ENCODE peak calls at places on chromosomes 7 and 10, in six cellular contexts. L is psoas muscle, G is fibroblast of lung, Q is skeletal muscle cell, F is bronchial epithelial cell, R is astrocyte of the spinal cord. T is an unnamed sample.

GRCh38 chr7:10860516-10860915 is 113.2 kb upstream of the PHF14 start:
- DNase-seq in G (no peak), F (peak; percentile 64), Q (no peak), L (no peak), R (no peak), T (no peak)

GRCh38 chr7:3027005-3027404 is 16.7 kb downstream of the CARD11 start:
- DNase-seq in F (no peak), Q (no peak), L (no peak), R (no peak), G (no peak), T (no peak)

GRCh38 chr7:154953006-154953684 is 49.8 kb downstream of the PAXIP1 start:
- DNase-seq in F (peak; percentile 41), R (peak; percentile 27), L (peak; percentile 55), G (peak; percentile 8), Q (no peak), T (no peak)

GRCh38 chr7:39587393-39587792 is 21.2 kb downstream of the YAE1 start:
- DNase-seq in Q (no peak), G (peak; percentile 43), F (peak; percentile 72), R (no peak), L (no peak), T (no peak)

GRCh38 chr10:28733245-28733644 is 55.9 kb downstream of the BAMBI start:
- DNase-seq in L (no peak), Q (no peak), G (no peak), R (no peak), F (no peak), T (no peak)

GRCh38 chr10:102945989-102946388 is 27.9 kb downstream of the CNNM2 start:
- DNase-seq in Q (no peak), F (no peak), R (no peak), L (no peak), G (no peak), T (no peak)

GRCh38 chr10:58384095-58384494 is 1.1 kb upstream of the TFAM start:
- DNase-seq in R (peak; percentile 17), F (no peak), Q (no peak), L (no peak), G (peak; percentile 5), T (no peak)

GRCh38 chr10:67884842-67885680 is 605 bp downstream of the SIRT1 start:
- DNase-seq in G (peak; percentile 82), L (peak; percentile 83), Q (peak; percentile 41), F (peak; percentile 50), R (peak; percentile 81), T (no peak)

GRCh38 chr10:128047991-128048826 is 78.0 kb downstream of the MKI67 start:
- DNase-seq in Q (no peak), F (peak; percentile 90), L (no peak), G (peak; percentile 64), R (peak; percentile 28), T (no peak)

GRCh38 chr7:37287093-37287492 is 161.6 kb downstream of the ELMO1 start:
- DNase-seq in L (no peak), R (no peak), F (peak; percentile 5), Q (no peak), G (no peak), T (no peak)

GRCh38 chr7:23117841-23118240 is 12.3 kb downstream of the KLHL7 start:
- DNase-seq in R (no peak), G (peak; percentile 18), F (no peak), Q (no peak), L (no peak), T (no peak)

DNA sequence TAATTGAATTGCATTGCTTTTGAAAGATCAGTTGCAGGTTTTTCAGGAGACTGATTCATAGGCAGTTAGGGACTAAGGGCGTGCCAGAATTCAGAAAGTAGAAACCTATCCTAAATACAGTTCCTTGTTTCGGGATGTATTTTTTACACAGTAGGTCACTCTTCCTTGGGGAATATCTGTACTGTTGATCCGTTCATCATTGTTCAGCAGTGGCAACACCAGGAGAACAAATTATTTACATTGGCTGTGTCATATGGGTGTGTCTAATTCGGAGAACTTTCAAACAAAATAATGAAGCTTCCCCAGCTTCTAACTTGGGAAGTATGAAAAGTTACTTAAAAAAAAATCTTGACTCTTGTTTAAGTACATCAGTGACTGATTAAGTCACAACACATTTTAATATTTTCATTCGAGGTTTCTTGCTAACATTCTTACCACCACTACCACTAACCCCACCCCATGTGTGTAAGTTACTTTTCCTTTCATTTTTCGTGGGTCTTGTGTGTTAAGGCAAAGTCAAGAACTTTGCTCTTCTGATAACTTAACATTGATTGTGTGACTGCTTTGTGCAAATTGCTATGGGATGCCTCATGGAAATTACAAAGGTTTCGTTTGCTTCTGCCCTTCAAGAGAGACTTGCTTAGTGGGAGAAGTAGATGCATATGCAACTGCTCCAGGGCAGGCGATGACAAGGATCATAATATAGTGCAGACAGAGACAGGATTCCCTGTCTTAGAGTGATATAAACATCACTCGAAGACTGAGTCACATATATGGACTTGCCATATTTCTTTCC is 43.8 kb upstream of the RPA3 start:
- DNase-seq in Q (peak; percentile 81), R (peak; percentile 58), G (peak; percentile 32), F (peak; percentile 77), L (no peak), T (peak; percentile 38)
- H3K4me3 ChIP-seq in Q (peak overlapping the region; percentile 39), R (peak overlapping the region; percentile 39), G (peak overlapping the region; percentile 36), F (peak overlapping the region; percentile 30), L (peak overlapping the region; percentile 60), T (peak overlapping the region; percentile 53)

DNA sequence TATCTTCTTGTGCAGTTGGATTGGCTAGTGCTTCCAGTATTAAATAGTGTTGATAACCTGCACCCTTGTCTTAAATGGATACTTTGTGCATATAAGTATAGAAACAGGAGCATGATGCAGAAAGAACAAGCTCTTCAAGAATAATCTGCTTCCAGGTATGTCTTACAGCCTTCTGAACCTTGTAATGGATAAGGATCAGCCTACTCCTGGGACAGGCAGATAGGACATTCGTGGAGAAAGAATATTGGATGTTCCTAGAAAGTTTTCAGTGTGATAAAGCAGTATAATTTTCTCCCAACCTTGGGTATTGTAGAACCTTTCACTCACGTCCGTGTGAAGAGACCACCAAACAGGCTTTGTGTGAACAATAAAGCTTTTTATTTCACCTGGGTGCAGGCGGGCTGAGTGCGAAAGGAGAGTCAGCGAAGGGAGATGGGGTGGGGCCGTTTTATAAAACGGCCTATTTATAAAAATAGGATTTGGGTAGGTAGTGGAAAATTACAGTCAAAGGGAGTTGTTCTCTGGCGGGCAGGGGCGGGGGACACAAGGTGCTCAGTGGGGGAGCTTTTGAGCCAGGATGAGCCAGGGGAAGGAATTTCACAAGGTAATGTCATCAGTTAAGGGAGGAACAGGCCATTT is 27.2 kb downstream of the C1GALT1 start:
- DNase-seq in L (no peak), R (no peak), Q (no peak), F (no peak), G (no peak), T (no peak)
- H3K4me3 ChIP-seq in L (no peak overlapping the region), R (no peak overlapping the region), Q (no peak overlapping the region), F (no peak overlapping the region), G (no peak overlapping the region), T (no peak overlapping the region)

GRCh38 chr10:21500578-21500910 is 24.9 kb downstream of the SKIDA1 start:
- DNase-seq in F (no peak), L (no peak), R (no peak), Q (no peak), G (no peak), T (no peak)

GRCh38 chr10:21498977-21499376 is 26.5 kb downstream of the SKIDA1 start:
- DNase-seq in Q (no peak), G (no peak), R (no peak), L (no peak), F (no peak), T (no peak)

GRCh38 chr10:21499580-21499909 is 25.9 kb downstream of the SKIDA1 start:
- DNase-seq in R (no peak), G (no peak), L (no peak), Q (no peak), F (no peak), T (no peak)

GRCh38 chr10:21501109-21501508 is 24.4 kb downstream of the SKIDA1 start:
- DNase-seq in Q (no peak), G (no peak), R (no peak), F (no peak), L (no peak), T (no peak)

GRCh38 chr10:21499910-21500577 is 25.4 kb downstream of the SKIDA1 start:
- DNase-seq in F (no peak), R (no peak), L (peak; percentile 32), G (no peak), Q (no peak), T (no peak)
- H3K4me3 ChIP-seq in F (no peak overlapping the region), R (no peak overlapping the region), L (peak overlapping the region; percentile 60), G (no peak overlapping the region), Q (no peak overlapping the region), T (no peak overlapping the region)

GRCh38 chr7:82805527-82805960 is 357.1 kb downstream of the PCLO start:
- DNase-seq in F (peak; percentile 95), R (peak; percentile 91), Q (peak; percentile 76), G (peak; percentile 96), L (no peak), T (peak; percentile 73)
- H3K4me3 ChIP-seq in F (no peak overlapping the region), R (peak overlapping the region; percentile 20), Q (peak overlapping the region; percentile 30), G (no peak overlapping the region), L (no peak overlapping the region), T (peak overlapping the region; percentile 31)

GRCh38 chr7:102943425-102944169 is 30.8 kb downstream of the LRRC17 start:
- DNase-seq in F (peak; percentile 27), R (no peak), Q (no peak), L (no peak), G (no peak), T (no peak)
- H3K4me3 ChIP-seq in F (no peak overlapping the region), R (no peak overlapping the region), Q (no peak overlapping the region), L (no peak overlapping the region), G (no peak overlapping the region), T (no peak overlapping the region)

GRCh38 chr7:108144931-108145330 is 14.8 kb upstream of the LAMB4 start:
- DNase-seq in R (no peak), F (no peak), L (no peak), G (no peak), Q (no peak), T (no peak)

GRCh38 chr7:108143658-108144420 is 13.7 kb upstream of the LAMB4 start:
- DNase-seq in L (no peak), Q (no peak), R (no peak), G (no peak), F (no peak), T (no peak)

GRCh38 chr7:108145401-108145800 is 15.2 kb upstream of the LAMB4 start:
- DNase-seq in G (no peak), F (no peak), R (no peak), L (no peak), Q (no peak), T (no peak)

GRCh38 chr7:108147031-108147563 is 16.9 kb upstream of the LAMB4 start:
- DNase-seq in F (no peak), G (no peak), R (no peak), L (no peak), Q (no peak), T (no peak)

DNA sequence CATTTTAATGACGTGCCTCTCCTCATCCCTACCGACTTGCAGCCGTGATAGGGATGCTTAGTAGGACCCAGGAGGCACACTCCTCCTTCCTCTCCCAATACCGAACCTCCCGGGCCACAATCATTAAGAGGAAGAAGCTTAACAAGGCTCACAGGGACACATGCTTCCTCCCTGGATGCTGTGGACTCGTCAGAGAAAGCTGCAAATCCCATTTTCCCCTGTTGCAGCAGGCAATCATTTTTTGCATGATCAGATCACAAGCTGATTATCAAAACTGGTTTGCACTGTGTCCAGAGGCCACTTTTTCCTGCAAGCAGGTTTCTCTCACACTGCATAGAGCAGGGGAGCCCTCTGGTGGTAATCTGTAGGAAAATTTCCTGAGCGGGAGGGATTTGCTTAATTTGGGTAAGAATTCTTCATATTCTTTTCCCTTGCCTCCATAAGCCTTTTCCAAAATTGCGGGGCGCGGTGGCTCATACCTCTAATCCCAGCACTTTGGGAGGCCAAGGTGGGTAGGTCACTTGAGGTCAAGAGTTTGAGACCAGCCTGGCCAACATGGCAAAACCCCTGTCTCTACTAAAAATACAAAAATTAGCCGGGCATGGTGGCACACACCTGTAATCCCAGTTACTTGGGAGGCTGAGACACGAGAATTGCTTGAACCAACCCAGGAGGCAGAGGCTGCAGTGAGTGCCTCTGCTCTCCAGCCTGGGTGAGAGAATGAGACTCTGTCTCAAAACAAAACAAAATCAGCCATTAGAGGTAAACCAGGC is 16.1 kb upstream of the LAMB4 start:
- DNase-seq in R (peak; percentile 89), Q (peak; percentile 50), L (peak; percentile 33), G (peak; percentile 74), F (peak; percentile 66), T (peak; percentile 42)
- H3K4me3 ChIP-seq in R (no peak overlapping the region), Q (peak overlapping the region; percentile 32), L (no peak overlapping the region), G (no peak overlapping the region), F (no peak overlapping the region), T (peak overlapping the region; percentile 42)